ENCODE peak calls at places on chromosomes 6 and 20, in six cellular contexts. O is bronchial epithelial cell; G is Calu3; F is activated CD8-positive, alpha-beta memory T cell treated with anti-CD3 and anti-CD28 coated beads for 4 hours; J is fibroblast of the conjunctiva; A is endothelial cell. Y is an unnamed sample.

GRCh38 chr6:12033770-12034169 is 21.7 kb downstream of the HIVEP1 start:
- DNase-seq in O (peak), G (no peak), F (no peak), J (no peak), A (no peak), Y (no peak)

GRCh38 chr6:2982464-2983121 is 11.2 kb upstream of the SERPINB6 start:
- DNase-seq in O (no peak), G (no peak), F (no peak), J (no peak), A (no peak), Y (no peak)

GRCh38 chr6:138546733-138547185 is 47.5 kb upstream of the NHSL1 start:
- DNase-seq in O (peak), G (no peak), F (no peak), J (no peak), A (peak), Y (no peak)

GRCh38 chr20:53291548-53291947 is 302.1 kb downstream of the ZNF217 start:
- DNase-seq in O (no peak), G (peak), F (no peak), J (no peak), A (peak), Y (peak)

GRCh38 chr6:19268718-19269117 is 568.5 kb upstream of the ID4 start:
- DNase-seq in O (no peak), G (no peak), F (no peak), J (no peak), A (no peak), Y (no peak)

GRCh38 chr20:62010551-62011402 is 54.9 kb downstream of the TAF4 start:
- DNase-seq in O (peak), G (peak), F (peak), J (peak), A (peak), Y (peak)

GRCh38 chr6:107637316-107637715 is 147.4 kb downstream of the SOBP start:
- DNase-seq in O (no peak), G (no peak), F (no peak), J (no peak), A (no peak), Y (no peak)

GRCh38 chr6:144327081-144327480 is 41.9 kb downstream of the UTRN start:
- DNase-seq in O (peak), G (no peak), F (no peak), J (no peak), A (no peak), Y (no peak)

Y was measured in T47D.